ENCODE peak calls at places on chromosomes 7 and 10, in eight cellular contexts. Z is MM.1S, Y is B cell, J is neural crest cell, K is lower lobe of right lung, R is fibroblast of lung, O is GM10248, T is transverse colon. Q is an unnamed sample.

GRCh38 chr10:108591417-108591816 is 1331.9 kb downstream of the XPNPEP1 start:
- DNase-seq in T (no peak), K (no peak), O (no peak), J (no peak), Y (no peak), R (peak), Z (no peak), Q (no peak)

GRCh38 chr10:74825371-74826141 is 844 bp upstream of the KAT6B start:
- DNase-seq in Y (peak), K (no peak), R (no peak), J (peak), O (no peak), T (peak), Z (peak), Q (peak)

GRCh38 chr10:12975266-12975665 is 26.2 kb downstream of the CCDC3 start:
- DNase-seq in R (no peak), T (no peak), O (peak), J (no peak), Y (no peak), K (no peak), Z (peak), Q (no peak)

GRCh38 chr10:49615213-49615612 is 1.4 kb downstream of the CHAT start:
- DNase-seq in R (no peak), T (no peak), Z (no peak), O (no peak), J (no peak), K (no peak), Y (no peak), Q (no peak)

GRCh38 chr7:43501881-43502280 is 81.0 kb upstream of the STK17A start:
- DNase-seq in K (no peak), R (peak), T (no peak), Z (no peak), O (no peak), Y (no peak), J (no peak), Q (no peak)

GRCh38 chr7:158494643-158495042 is 93.0 kb downstream of the PTPRN2 start:
- DNase-seq in Z (no peak), O (no peak), T (no peak), K (no peak), J (no peak), Y (no peak), R (no peak), Q (no peak)

GRCh38 chr10:30502266-30503058 is 68.5 kb downstream of the MAP3K8 start:
- DNase-seq in Z (peak), O (peak), J (no peak), R (peak), T (peak), K (no peak), Y (peak), Q (peak)

GRCh38 chr7:30977222-30977621 is 13.5 kb downstream of the GHRHR start:
- DNase-seq in Y (no peak), Z (no peak), O (no peak), T (no peak), K (no peak), J (no peak), R (no peak), Q (no peak)

GRCh38 chr7:41489885-41490284 is 213.0 kb downstream of the INHBA start:
- DNase-seq in Z (no peak), K (no peak), J (no peak), O (no peak), T (no peak), R (no peak), Y (no peak), Q (no peak)
- TF ChIP-seq CTCF in Z (no peak), K (no peak), J (no peak), O (no peak), T (no peak), R (no peak), Y (no peak), Q (no peak)

DNA sequence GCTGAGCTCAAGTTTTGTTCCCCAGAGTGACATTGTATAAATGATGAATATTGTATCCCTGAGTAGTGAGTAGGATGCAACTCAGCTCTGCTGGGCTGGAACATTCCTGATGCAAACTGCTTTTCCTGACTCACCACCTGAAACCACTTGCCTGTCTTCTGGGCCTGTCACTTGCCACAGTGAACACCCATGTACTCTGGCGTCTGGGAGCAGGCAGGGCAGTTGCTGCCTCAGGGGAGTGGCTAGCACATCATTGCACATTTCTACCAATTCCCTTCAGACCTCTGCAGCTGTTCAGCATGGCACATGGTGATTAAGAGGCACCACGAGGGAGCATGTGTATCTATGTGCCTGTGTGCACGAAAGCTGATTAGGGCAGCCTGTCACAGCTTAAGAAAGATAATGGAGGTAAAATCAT is 157.3 kb downstream of the SND1 start:
- DNase-seq in Y (no peak), J (no peak), T (no peak), Z (no peak), K (no peak), O (no peak), R (peak), Q (no peak)
- TF ChIP-seq CTCF in Y (no peak), J (no peak), T (no peak), Z (no peak), K (no peak), O (no peak), R (no peak), Q (no peak)

DNA sequence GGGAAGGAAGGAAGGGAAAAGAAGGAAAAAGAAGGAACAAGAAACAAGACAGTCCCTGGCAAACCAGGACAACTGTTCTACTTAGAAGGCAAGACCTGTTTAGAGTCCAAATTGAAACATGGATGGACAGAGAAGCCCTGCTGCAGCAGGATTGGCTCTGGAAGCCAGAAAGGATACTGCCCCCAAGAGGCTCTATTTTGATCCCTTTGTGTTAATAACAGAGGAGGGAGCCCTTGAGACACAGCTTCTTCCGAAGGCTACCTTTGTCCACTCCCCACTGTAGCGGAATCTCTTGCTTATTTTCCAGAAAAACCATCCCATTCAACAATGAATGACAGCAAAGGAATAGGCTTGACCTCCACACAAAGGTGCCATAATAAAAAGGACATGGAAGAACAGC is 120.3 kb upstream of the FOXK1 start:
- DNase-seq in T (no peak), J (no peak), K (no peak), O (no peak), R (no peak), Z (no peak), Y (no peak), Q (no peak)
- TF ChIP-seq CTCF in T (no peak), J (no peak), K (no peak), O (no peak), R (no peak), Z (no peak), Y (no peak), Q (no peak)

GRCh38 chr10:15433850-15434537 is 62.9 kb upstream of the FAM171A1 start:
- DNase-seq in Y (no peak), K (no peak), T (no peak), Z (peak), J (peak), R (peak), O (peak), Q (peak)
- TF ChIP-seq CTCF in Y (peak), K (peak), T (peak), Z (peak), J (peak), R (peak), O (peak), Q (peak)

GRCh38 chr7:129829677-129830631 is 122.8 kb downstream of the UBE2H start:
- DNase-seq in J (peak), Z (peak), T (peak), O (peak), R (peak), K (peak), Y (peak), Q (peak)
- TF ChIP-seq CTCF in J (peak), Z (peak), T (peak), O (peak), R (peak), K (peak), Y (peak), Q (peak)

DNA sequence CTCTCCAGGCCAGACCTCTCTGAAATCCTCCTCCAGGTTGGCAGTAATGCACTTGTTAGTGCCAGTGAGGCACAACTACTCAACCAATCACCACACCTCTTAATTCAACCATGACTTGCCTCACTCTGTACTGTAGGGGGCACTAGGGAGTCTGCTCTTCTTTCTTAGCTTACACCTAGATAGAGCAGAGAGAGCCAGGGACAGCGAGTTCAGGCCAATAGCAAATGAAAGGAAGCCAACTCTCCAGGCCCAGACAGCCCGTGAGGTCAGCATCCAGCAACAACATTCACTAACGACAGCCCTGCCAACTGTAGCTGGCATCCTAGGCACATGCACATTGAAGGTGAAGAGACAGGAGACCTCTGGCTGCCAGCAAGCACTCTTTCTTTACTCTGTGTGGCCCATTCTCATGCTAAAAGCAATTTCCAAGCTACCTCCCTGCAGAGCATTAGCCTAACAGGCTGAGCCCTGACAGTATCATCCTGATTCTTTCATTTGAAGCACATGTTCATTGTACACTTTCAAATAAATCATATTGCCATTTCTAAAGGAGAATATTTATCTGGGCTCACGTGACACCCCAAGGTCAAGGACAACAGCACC is 136.3 kb downstream of the DPY19L1 start:
- DNase-seq in O (peak), T (no peak), Z (no peak), J (no peak), K (no peak), R (no peak), Y (no peak), Q (peak)
- TF ChIP-seq CTCF in O (no peak), T (peak), Z (peak), J (no peak), K (no peak), R (no peak), Y (no peak), Q (peak)

DNA sequence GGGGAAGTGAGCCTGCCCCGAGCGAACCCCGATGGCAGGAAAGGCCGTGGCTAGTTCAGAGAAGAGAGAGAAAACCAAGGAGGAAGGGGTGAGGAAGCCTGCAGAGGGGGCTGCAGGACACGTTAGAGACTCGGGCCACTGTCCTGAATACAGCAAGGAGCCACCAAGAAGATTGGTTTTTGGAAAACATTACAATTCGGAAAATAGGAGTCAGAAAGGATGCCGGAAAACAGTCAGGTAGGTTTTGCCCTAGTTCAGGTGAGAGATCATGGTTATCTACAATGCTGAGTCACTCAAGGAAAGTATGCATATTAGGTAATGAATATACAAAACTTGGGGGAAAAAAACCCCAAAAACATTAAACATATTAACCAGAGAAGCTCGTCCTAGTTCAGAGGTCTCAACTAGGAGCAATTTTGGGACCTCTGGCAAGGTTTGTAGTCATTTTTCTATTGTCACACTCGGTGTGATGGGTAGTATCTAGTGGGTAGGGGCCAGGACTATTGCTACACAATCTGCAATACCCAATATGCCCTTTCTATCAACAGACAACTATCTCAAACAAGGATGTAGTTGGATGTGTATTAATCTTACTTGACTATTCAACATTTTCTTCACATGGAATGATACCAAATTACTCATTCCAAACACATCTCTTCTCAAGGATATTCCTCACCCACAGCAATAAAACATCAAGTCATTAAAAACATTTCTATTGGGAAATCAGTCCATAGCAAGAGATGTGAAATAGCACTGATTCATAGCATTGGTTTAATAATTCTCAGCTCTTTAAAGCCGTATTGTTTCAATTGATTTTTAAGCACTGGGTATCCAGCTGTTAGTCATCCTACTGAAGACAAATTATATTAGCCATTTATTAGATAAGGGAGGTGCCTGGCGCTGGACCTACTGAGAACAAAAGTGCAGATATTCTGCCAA is 74.4 kb upstream of the RSU1 start:
- DNase-seq in K (peak), R (peak), J (peak), Z (no peak), T (peak), O (no peak), Y (no peak), Q (no peak)
- TF ChIP-seq CTCF in K (peak), R (peak), J (peak), Z (no peak), T (peak), O (peak), Y (peak), Q (no peak)

GRCh38 chr10:133394064-133394663 is at the start of gene MTG1:
- DNase-seq in J (peak), O (peak), T (peak), Z (peak), Y (peak), K (peak), R (peak), Q (peak)
- TF ChIP-seq CTCF in J (peak), O (peak), T (peak), Z (no peak), Y (no peak), K (peak), R (no peak), Q (peak)